ENCODE peak calls at places on chromosomes 12 and 14, in ten cellular contexts. C, L, R, G, B, Q, I, F, Z and K are unnamed samples.

GRCh38 chr12:68435816-68436215 is 103.7 kb upstream of the MDM1 start:
- DNase-seq in C (no peak), L (no peak), R (no peak), G (no peak), B (no peak), Q (no peak), I (no peak), F (no peak), Z (no peak), K (no peak)

GRCh38 chr14:35296505-35296904 is 4.3 kb downstream of the PSMA6 start:
- DNase-seq in C (no peak), L (no peak), R (no peak), G (no peak), B (no peak), Q (no peak), I (no peak), F (peak), Z (no peak), K (no peak)

GRCh38 chr12:106248849-106249371 is 1.1 kb upstream of the CKAP4 start:
- DNase-seq in C (no peak), L (peak), R (peak), G (no peak), B (no peak), Q (no peak), I (no peak), F (peak), Z (peak), K (no peak)

GRCh38 chr14:75711796-75712211 is 50.8 kb downstream of the TTLL5 start:
- DNase-seq in C (no peak), L (peak), R (no peak), G (peak), B (no peak), Q (no peak), I (peak), F (peak), Z (no peak), K (peak)

GRCh38 chr14:96117101-96117897 is 78.1 kb downstream of the C14orf132 start:
- DNase-seq in C (no peak), L (no peak), R (peak), G (no peak), B (no peak), Q (peak), I (no peak), F (no peak), Z (no peak), K (no peak)

GRCh38 chr14:89420502-89420901 is 3.5 kb upstream of the FOXN3 start:
- DNase-seq in C (no peak), L (no peak), R (no peak), G (no peak), B (no peak), Q (peak), I (no peak), F (no peak), Z (no peak), K (no peak)

GRCh38 chr12:29562167-29562776 is 64.8 kb upstream of the OVCH1 start:
- DNase-seq in C (no peak), L (no peak), R (no peak), G (no peak), B (no peak), Q (no peak), I (peak), F (peak), Z (no peak), K (no peak)

GRCh38 chr12:52058631-52059324 is 7.5 kb downstream of the NR4A1 start:
- DNase-seq in C (no peak), L (no peak), R (peak), G (peak), B (no peak), Q (no peak), I (no peak), F (no peak), Z (no peak), K (no peak)

GRCh38 chr12:25957898-25958253 is 606 bp upstream of the RASSF8 start:
- DNase-seq in C (no peak), L (peak), R (peak), G (no peak), B (no peak), Q (no peak), I (no peak), F (peak), Z (no peak), K (peak)